ENCODE peak calls at places on chromosomes 13 and 19, in five cellular contexts. G is ovary, K is adrenal gland, W is IMR-90, F is breast epithelium. N is an unnamed sample.

GRCh38 chr19:48367855-48368254 is 3.7 kb downstream of the SYNGR4 start:
- DNase-seq in G (no peak), K (no peak), W (no peak), F (no peak), N (no peak)

GRCh38 chr13:105442941-105443340 is 1092.5 kb downstream of the EFNB2 start:
- DNase-seq in G (no peak), K (no peak), W (peak; percentile 100), F (no peak), N (no peak)

GRCh38 chr13:94121686-94122085 is 357.8 kb downstream of the DCT start:
- DNase-seq in G (no peak), K (peak; percentile 25), W (peak; percentile 86), F (no peak), N (no peak)

GRCh38 chr19:2021453-2022140 is 6.1 kb upstream of the BTBD2 start:
- DNase-seq in G (no peak), K (no peak), W (no peak), F (no peak), N (no peak)

GRCh38 chr19:17255150-17255621 is 9.4 kb downstream of the USHBP1 start:
- DNase-seq in G (no peak), K (no peak), W (no peak), F (no peak), N (no peak)

GRCh38 chr13:100106005-100106404 is 17.1 kb downstream of the PCCA start:
- DNase-seq in G (no peak), K (no peak), W (peak; percentile 37), F (no peak), N (no peak)

GRCh38 chr19:45705115-45705514 is 12.6 kb downstream of the QPCTL start:
- DNase-seq in G (no peak), K (no peak), W (no peak), F (no peak), N (no peak)

GRCh38 chr13:43730642-43731041 is 56.1 kb downstream of the ENOX1 start:
- DNase-seq in G (no peak), K (peak; percentile 27), W (peak; percentile 80), F (no peak), N (no peak)

GRCh38 chr19:45251452-45252354 is 632 bp downstream of the MARK4 start:
- DNase-seq in G (peak; percentile 42), K (no peak), W (no peak), F (no peak), N (no peak)

GRCh38 chr19:14030997-14031718 is 404 bp upstream of the IL27RA start:
- DNase-seq in G (no peak), K (no peak), W (no peak), F (no peak), N (no peak)

GRCh38 chr13:99590519-99591011 is 89.3 kb downstream of the TM9SF2 start:
- DNase-seq in G (no peak), K (no peak), W (peak; percentile 50), F (no peak), N (no peak)

GRCh38 chr19:38142176-38143035 is 81.6 kb downstream of the DPF1 start:
- DNase-seq in G (peak; percentile 64), K (peak; percentile 64), W (peak; percentile 28), F (no peak), N (peak; percentile 60)

GRCh38 chr13:93146584-93147292 is 79.9 kb upstream of the GPC6 start:
- DNase-seq in G (no peak), K (no peak), W (peak; percentile 90), F (no peak), N (no peak)

GRCh38 chr19:35560677-35561076 is 2.8 kb downstream of the ATP4A start:
- DNase-seq in G (no peak), K (no peak), W (no peak), F (no peak), N (no peak)

GRCh38 chr13:75316427-75316826 is 165.5 kb downstream of the TBC1D4 start:
- DNase-seq in G (no peak), K (no peak), W (peak; percentile 34), F (no peak), N (no peak)

GRCh38 chr13:73171242-73171641 is 112.4 kb downstream of the KLF5 start:
- DNase-seq in G (no peak), K (no peak), W (no peak), F (no peak), N (no peak)

GRCh38 chr13:85441364-85441763 is 357.9 kb downstream of the SLITRK6 start:
- DNase-seq in G (no peak), K (no peak), W (no peak), F (no peak), N (no peak)

GRCh38 chr13:74528751-74529513 is 394.7 kb upstream of the KLF12 start:
- DNase-seq in G (no peak), K (no peak), W (no peak), F (no peak), N (no peak)

GRCh38 chr13:96238861-96239260 is 149.0 kb downstream of the HS6ST3 start:
- DNase-seq in G (no peak), K (no peak), W (no peak), F (no peak), N (no peak)

GRCh38 chr13:42548731-42549554 is 25.0 kb upstream of the TNFSF11 start:
- DNase-seq in G (no peak), K (peak; percentile 39), W (no peak), F (no peak), N (no peak)

GRCh38 chr19:29415507-29415906 is 110.3 kb upstream of the VSTM2B start:
- DNase-seq in G (no peak), K (no peak), W (no peak), F (no peak), N (no peak)

GRCh38 chr19:31979949-31980670 is 365.3 kb upstream of the ZNF507 start:
- DNase-seq in G (no peak), K (no peak), W (no peak), F (no peak), N (no peak)

GRCh38 chr19:36255316-36255715 is 40.4 kb downstream of the ZNF146 start:
- DNase-seq in G (no peak), K (no peak), W (no peak), F (no peak), N (no peak)

GRCh38 chr19:38278751-38279150 is 14.4 kb downstream of the SPINT2 start:
- DNase-seq in G (no peak), K (no peak), W (no peak), F (no peak), N (no peak)

GRCh38 chr13:51916962-51917361 is 55.2 kb downstream of the CCDC70 start:
- DNase-seq in G (no peak), K (no peak), W (no peak), F (no peak), N (no peak)

GRCh38 chr13:97573011-97573410 is 139.0 kb downstream of the RAP2A start:
- DNase-seq in G (no peak), K (no peak), W (peak; percentile 24), F (no peak), N (no peak)

GRCh38 chr13:26664286-26664685 is 96.3 kb downstream of the GPR12 start:
- DNase-seq in G (no peak), K (no peak), W (no peak), F (no peak), N (no peak)

GRCh38 chr13:26660761-26661160 is 99.8 kb downstream of the GPR12 start:
- DNase-seq in G (no peak), K (no peak), W (no peak), F (no peak), N (no peak)

GRCh38 chr13:26660185-26660584 is 100.4 kb downstream of the GPR12 start:
- DNase-seq in G (no peak), K (no peak), W (no peak), F (no peak), N (no peak)

GRCh38 chr13:26664942-26665341 is 95.6 kb downstream of the GPR12 start:
- DNase-seq in G (no peak), K (no peak), W (no peak), F (no peak), N (no peak)

GRCh38 chr13:26663801-26664200 is 96.8 kb downstream of the GPR12 start:
- DNase-seq in G (no peak), K (no peak), W (no peak), F (no peak), N (no peak)
- TF ChIP-seq POLR2A in G (no peak), K (no peak), W (no peak), F (no peak), N (no peak)

GRCh38 chr13:48235100-48235813 is 2.3 kb downstream of the ITM2B start:
- DNase-seq in G (peak; percentile 39), K (peak; percentile 45), W (peak; percentile 25), F (no peak), N (peak; percentile 44)

GRCh38 chr13:48235814-48236135 is 2.8 kb downstream of the ITM2B start:
- DNase-seq in G (no peak), K (no peak), W (no peak), F (no peak), N (no peak)

GRCh38 chr13:48234652-48235099 is 1.7 kb downstream of the ITM2B start:
- DNase-seq in G (no peak), K (no peak), W (no peak), F (no peak), N (no peak)

GRCh38 chr13:48233886-48234488 is 981 bp downstream of the ITM2B start:
- DNase-seq in G (peak; percentile 40), K (no peak), W (peak; percentile 61), F (no peak), N (no peak)

DNA sequence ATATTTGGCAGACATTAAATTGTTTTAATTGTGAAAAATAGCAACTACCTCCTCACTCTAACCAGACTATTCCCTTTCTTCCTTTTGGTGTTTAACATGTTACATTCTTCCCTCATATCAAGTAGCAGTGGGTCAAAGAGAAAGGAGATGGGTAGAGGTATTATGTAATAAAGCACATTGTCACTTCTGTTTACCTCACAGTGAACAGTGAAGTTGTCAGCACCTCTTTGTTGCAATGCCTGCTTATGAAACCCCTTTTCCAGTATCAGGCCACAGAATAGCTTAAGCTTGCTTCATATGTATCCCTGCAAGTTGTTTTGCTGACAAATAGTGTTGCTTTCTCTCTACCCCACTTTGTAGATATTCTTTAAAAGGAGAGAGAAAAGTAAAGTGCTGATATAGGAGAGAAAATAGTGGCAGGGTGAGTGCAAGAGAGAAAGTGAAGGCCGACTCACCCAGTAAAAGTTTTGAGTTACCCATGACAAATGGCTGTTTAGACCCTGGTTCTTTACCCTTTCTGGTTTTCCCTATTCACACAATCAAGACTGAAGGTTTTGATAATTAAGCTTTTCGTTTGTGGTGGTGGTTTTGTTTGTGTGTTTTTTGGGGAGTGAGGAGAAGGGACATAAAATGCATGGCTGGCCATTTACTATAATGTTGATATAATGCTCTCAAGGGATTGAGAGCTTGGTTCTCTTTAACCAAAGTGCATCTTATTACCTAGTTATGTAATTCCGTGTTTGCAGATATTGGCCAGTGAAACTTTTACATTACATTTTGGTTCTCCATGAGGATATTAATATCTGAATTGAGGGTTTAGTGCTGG is 3.7 kb downstream of the ITM2B start:
- DNase-seq in G (no peak), K (no peak), W (no peak), F (no peak), N (peak; percentile 37)
- H3K27ac ChIP-seq in G (peak overlapping the region; percentile 99), K (peak overlapping the region; percentile 100), W (no peak overlapping the region), F (peak overlapping the region; percentile 100), N (peak overlapping the region; percentile 91)

DNA sequence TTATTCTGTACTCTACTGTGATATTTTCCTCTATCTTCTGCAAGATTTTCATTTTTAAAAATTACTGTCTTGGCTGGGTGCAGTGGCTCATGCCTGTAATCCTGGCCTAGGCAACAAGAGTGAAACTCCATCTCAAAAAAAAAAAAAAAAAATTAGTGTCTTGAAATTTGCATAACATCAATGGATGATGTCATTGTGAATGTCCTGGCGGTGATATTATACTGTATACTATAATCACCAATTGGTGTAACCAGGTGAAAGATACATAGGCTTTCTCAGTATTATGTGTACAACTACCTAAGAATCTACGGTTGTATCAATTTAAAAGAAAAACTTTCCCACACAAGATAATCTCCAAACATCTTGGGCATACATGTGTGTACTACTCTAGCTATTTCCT is 15.2 kb downstream of the ZNF331 start:
- DNase-seq in G (no peak), K (no peak), W (peak; percentile 28), F (no peak), N (no peak)
- TF ChIP-seq POLR2A in G (no peak), K (no peak), W (no peak), F (no peak), N (no peak)

GRCh38 chr13:32254916-32255743 is 60.0 kb downstream of the ZAR1L start:
- DNase-seq in G (no peak), K (no peak), W (no peak), F (no peak), N (no peak)
- H3K27ac ChIP-seq in G (no peak overlapping the region), K (peak overlapping the region; percentile 60), W (no peak overlapping the region), F (peak overlapping the region; percentile 82), N (peak overlapping the region; percentile 79)